ENCODE peak calls at places on chromosomes 4 and X, in seven cellular contexts. V is ovary, W is suprapubic skin, O is HepG2, E is tibial nerve, N is H1, L is sigmoid colon. J is an unnamed sample.

GRCh38 chr4:71570492-71570891 is 213.4 kb downstream of the GC start:
- DNase-seq in V (no peak), W (no peak), O (no peak), N (no peak), L (no peak), E (no peak), J (no peak)

GRCh38 chrX:138914751-138915150 is 203.2 kb upstream of the FGF13 start:
- DNase-seq in E (no peak), O (no peak), V (no peak), N (no peak), L (no peak), W (no peak), J (no peak)

GRCh38 chr4:133869486-133869885 is 332.1 kb downstream of the PABPC4L start:
- DNase-seq in L (no peak), W (no peak), N (no peak), V (no peak), O (no peak), E (no peak), J (no peak)

GRCh38 chr4:69748176-69748575 is 12.2 kb downstream of the SULT1B1 start:
- DNase-seq in N (no peak), W (no peak), V (no peak), E (no peak), O (no peak), L (no peak), J (no peak)

GRCh38 chr4:123477804-123478209 is 81.2 kb downstream of the SPRY1 start:
- DNase-seq in V (no peak), E (no peak), N (no peak), W (no peak), O (peak), L (no peak), J (peak)

GRCh38 chr4:118033148-118034060 is 882 bp upstream of the NDST3 start:
- DNase-seq in E (no peak), V (peak), W (no peak), O (no peak), L (peak), N (no peak), J (peak)

GRCh38 chr4:2691952-2692435 is 64.1 kb downstream of the TNIP2 start:
- DNase-seq in E (no peak), V (no peak), L (no peak), O (no peak), N (no peak), W (no peak), J (no peak)

GRCh38 chr4:99572527-99573240 is 1.9 kb upstream of the MTTP start:
- DNase-seq in N (no peak), E (no peak), W (no peak), V (no peak), L (no peak), O (no peak), J (no peak)

GRCh38 chrX:334971-335757 is 16.6 kb upstream of the GTPBP6 start:
- DNase-seq in N (no peak), W (no peak), E (no peak), O (no peak), V (no peak), L (peak), J (no peak)

GRCh38 chr4:48546336-48546735 is 56.3 kb downstream of the ZAR1 start:
- DNase-seq in N (no peak), V (peak), O (peak), W (no peak), L (no peak), E (no peak), J (no peak)

GRCh38 chr4:154416183-154416543 is 75.4 kb downstream of the DCHS2 start:
- DNase-seq in E (no peak), W (no peak), N (no peak), O (peak), L (peak), V (peak), J (peak)

GRCh38 chr4:68366600-68366999 is 16.7 kb upstream of the YTHDC1 start:
- DNase-seq in V (no peak), L (no peak), N (no peak), W (no peak), O (no peak), E (no peak), J (no peak)

GRCh38 chrX:17500145-17500579 is 125.2 kb downstream of the NHS start:
- DNase-seq in L (no peak), V (no peak), O (no peak), N (no peak), W (no peak), E (no peak), J (peak)

GRCh38 chr4:88706574-88706973 is 8.9 kb upstream of the NAP1L5 start:
- DNase-seq in E (no peak), W (no peak), L (no peak), N (no peak), O (peak), V (peak), J (no peak)

GRCh38 chr4:5010984-5011383 is 8.3 kb downstream of the CYTL1 start:
- DNase-seq in O (no peak), L (no peak), W (no peak), V (no peak), N (no peak), E (no peak), J (no peak)

GRCh38 chr4:10661047-10661446 is 23.5 kb downstream of the CLNK start:
- DNase-seq in V (no peak), W (no peak), N (no peak), E (no peak), O (no peak), L (no peak), J (no peak)

GRCh38 chr4:102217345-102217744 is 127.9 kb downstream of the SLC39A8 start:
- DNase-seq in W (no peak), L (no peak), E (no peak), V (no peak), O (no peak), N (no peak), J (no peak)

DNA sequence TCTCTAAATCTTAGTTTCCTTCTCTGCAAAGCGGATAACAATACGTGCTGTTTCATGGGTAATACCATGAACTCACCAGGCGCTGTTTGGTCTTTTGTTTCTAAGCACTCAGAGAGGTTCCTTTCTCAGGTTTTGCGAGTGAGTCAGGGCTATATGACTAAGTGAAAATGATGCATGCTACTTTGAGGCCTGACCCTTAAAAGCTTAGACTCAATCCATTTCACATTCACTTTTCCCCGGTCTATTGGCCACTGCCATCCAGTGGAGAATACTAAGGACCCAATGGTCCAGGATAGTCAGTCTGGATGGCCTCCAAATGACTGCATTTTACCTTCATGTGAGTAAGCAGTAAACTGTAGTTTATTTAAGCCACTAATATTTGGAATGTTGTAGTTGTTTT is 400.8 kb upstream of the SLIT2 start:
- DNase-seq in E (no peak), O (no peak), N (peak), L (no peak), W (no peak), V (no peak), J (no peak)
- TF ChIP-seq EP300 in E (no peak), O (no peak), N (no peak), L (no peak), W (no peak), V (no peak), J (no peak)

DNA sequence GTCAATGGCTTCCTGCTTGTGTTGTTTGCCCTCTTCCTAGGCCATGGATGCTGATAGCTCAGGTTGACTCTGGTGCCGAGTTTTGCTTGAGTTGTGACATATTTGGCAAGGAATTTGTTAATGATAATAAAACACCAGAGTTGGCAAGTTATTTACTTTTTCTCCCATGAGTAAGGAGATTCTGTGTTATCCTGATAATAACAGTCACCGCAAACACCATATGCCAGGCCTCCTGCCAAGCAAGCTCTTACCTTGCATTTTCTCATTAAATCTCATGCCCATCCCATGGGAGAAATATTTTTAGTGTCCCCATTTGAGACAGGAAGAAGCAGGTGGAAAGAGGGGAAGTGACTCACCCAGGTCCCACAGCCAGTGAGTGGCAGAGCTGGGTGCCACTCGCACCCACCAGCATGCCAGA is 67.4 kb upstream of the CLCN4 start:
- DNase-seq in L (no peak), N (no peak), W (no peak), O (no peak), V (no peak), E (no peak), J (no peak)
- H3K27ac ChIP-seq in L (peak), N (no peak), W (no peak), O (no peak), V (no peak), E (no peak), J (peak)

GRCh38 chrX:13898603-13899002 is 81.7 kb upstream of the GPM6B start:
- DNase-seq in W (no peak), E (no peak), L (no peak), O (no peak), N (no peak), V (no peak), J (no peak)
- TF ChIP-seq EP300 in W (no peak), E (no peak), L (no peak), O (no peak), N (no peak), V (no peak), J (no peak)

DNA sequence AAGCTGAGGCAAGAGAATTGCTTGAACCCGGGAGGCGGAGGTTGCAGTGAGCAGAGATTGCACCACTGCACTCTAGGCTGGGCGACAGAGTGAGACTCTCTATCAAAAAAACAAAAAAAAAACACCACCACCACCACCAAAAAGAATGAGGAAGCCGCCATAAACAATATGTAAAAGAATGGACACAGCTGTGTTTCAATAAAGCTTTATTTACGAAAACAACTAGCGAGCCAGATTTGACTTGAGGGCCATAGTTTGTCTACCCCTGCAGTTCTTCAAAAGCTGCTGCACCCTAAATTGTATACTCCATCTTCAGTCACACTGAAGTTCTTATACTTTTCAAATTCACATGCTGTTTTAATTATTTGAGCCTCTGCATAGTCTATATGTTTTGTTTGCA is 306.5 kb upstream of the KLF3 start:
- DNase-seq in N (no peak), E (no peak), L (no peak), O (no peak), W (no peak), V (no peak), J (no peak)
- H3K27ac ChIP-seq in N (no peak), E (no peak), L (no peak), O (no peak), W (no peak), V (no peak), J (no peak)

GRCh38 chr4:16779028-16779675 is 119.3 kb downstream of the LDB2 start:
- DNase-seq in N (no peak), O (no peak), W (no peak), L (no peak), E (no peak), V (no peak), J (no peak)
- TF ChIP-seq EP300 in N (no peak), O (no peak), W (no peak), L (no peak), E (no peak), V (no peak), J (no peak)